ENCODE peak calls at places on chromosomes 3 and 15, in eight cellular contexts. M is activated T-cell treated with anti-CD3 and anti-CD28 coated beads for 24 hours, O is GM20000, G is SJSA1, N is NCI-H2081 treated with DMSO at 0.1 percent for 48 hours, B is HFFc6, H is lower leg skin, E is psoas muscle. V is an unnamed sample.

GRCh38 chr3:72836409-72836808 is 11.8 kb downstream of the SHQ1 start:
- DNase-seq in M (no peak), O (no peak), G (no peak), N (no peak), B (no peak), H (no peak), E (no peak), V (no peak)

GRCh38 chr3:51968175-51968681 is 974 bp upstream of the PCBP4 start:
- DNase-seq in M (no peak), O (peak), G (no peak), N (no peak), B (no peak), H (no peak), E (peak), V (no peak)

GRCh38 chr3:49785565-49786356 is 581 bp downstream of the IP6K1 start:
- DNase-seq in M (no peak), O (peak), G (no peak), N (no peak), B (peak), H (no peak), E (no peak), V (peak)

GRCh38 chr3:39180546-39181346 is 11.6 kb downstream of the XIRP1 start:
- DNase-seq in M (peak), O (peak), G (peak), N (peak), B (peak), H (peak), E (peak), V (peak)

GRCh38 chr3:178752843-178753242 is 216.6 kb downstream of the KCNMB2 start:
- DNase-seq in M (no peak), O (no peak), G (no peak), N (no peak), B (no peak), H (no peak), E (no peak), V (no peak)

GRCh38 chr3:107542665-107543064 is 19.9 kb downstream of the BBX start:
- DNase-seq in M (no peak), O (no peak), G (no peak), N (no peak), B (no peak), H (no peak), E (no peak), V (no peak)

GRCh38 chr3:52070724-52071621 is 14.6 kb upstream of the DUSP7 start:
- DNase-seq in M (no peak), O (no peak), G (no peak), N (no peak), B (no peak), H (no peak), E (peak), V (no peak)

GRCh38 chr15:75089781-75090734 is 66.7 kb downstream of the PPCDC start:
- DNase-seq in M (no peak), O (no peak), G (peak), N (no peak), B (no peak), H (no peak), E (no peak), V (no peak)

GRCh38 chr3:186413615-186414415 is 51.8 kb upstream of the DGKG start:
- DNase-seq in M (no peak), O (no peak), G (no peak), N (no peak), B (no peak), H (peak), E (peak), V (no peak)

GRCh38 chr3:71185733-71186455 is 397.6 kb downstream of the FOXP1 start:
- DNase-seq in M (no peak), O (no peak), G (no peak), N (no peak), B (peak), H (no peak), E (no peak), V (no peak)

GRCh38 chr15:36315649-36316048 is 263.8 kb upstream of the CDIN1 start:
- DNase-seq in M (no peak), O (no peak), G (no peak), N (no peak), B (no peak), H (no peak), E (no peak), V (no peak)

GRCh38 chr15:41797194-41797593 is 22.9 kb downstream of the MAPKBP1 start:
- DNase-seq in M (no peak), O (no peak), G (no peak), N (no peak), B (no peak), H (no peak), E (no peak), V (no peak)

GRCh38 chr3:125129512-125129962 is 73.7 kb upstream of the HEG1 start:
- DNase-seq in M (no peak), O (no peak), G (peak), N (no peak), B (peak), H (peak), E (peak), V (no peak)

GRCh38 chr15:94792166-94792565 is 560.8 kb downstream of the MCTP2 start:
- DNase-seq in M (no peak), O (no peak), G (no peak), N (no peak), B (no peak), H (no peak), E (no peak), V (no peak)

GRCh38 chr3:61269460-61269859 is 18.2 kb upstream of the FHIT start:
- DNase-seq in M (no peak), O (no peak), G (no peak), N (no peak), B (no peak), H (no peak), E (no peak), V (no peak)

GRCh38 chr15:71808311-71809020 is 1.9 kb upstream of the NR2E3 start:
- DNase-seq in M (no peak), O (no peak), G (peak), N (no peak), B (no peak), H (no peak), E (no peak), V (no peak)

GRCh38 chr15:75056036-75056435 is 32.6 kb downstream of the PPCDC start:
- DNase-seq in M (no peak), O (no peak), G (no peak), N (no peak), B (no peak), H (no peak), E (no peak), V (no peak)

GRCh38 chr3:78724886-78725285 is 1042.9 kb downstream of the ROBO1 start:
- DNase-seq in M (no peak), O (no peak), G (no peak), N (no peak), B (no peak), H (no peak), E (no peak), V (no peak)